ENCODE peak calls at places on chromosomes 6 and 20, in four cellular contexts. W, Z, E and R are unnamed samples.

GRCh38 chr20:33864324-33864963 is 53.3 kb downstream of the CHMP4B start:
- DNase-seq in W (no peak), Z (no peak), E (no peak), R (no peak)

GRCh38 chr6:72647489-72647888 is 25.6 kb downstream of the KCNQ5 start:
- DNase-seq in W (no peak), Z (no peak), E (no peak), R (no peak)

GRCh38 chr20:16544949-16545348 is 28.3 kb downstream of the KIF16B start:
- DNase-seq in W (no peak), Z (no peak), E (no peak), R (no peak)

GRCh38 chr6:154156135-154156948 is 117.3 kb downstream of the OPRM1 start:
- DNase-seq in W (peak; percentile 83), Z (peak; percentile 47), E (peak; percentile 7), R (peak; percentile 49)

GRCh38 chr6:128097019-128097418 is 196.2 kb upstream of the THEMIS start:
- DNase-seq in W (no peak), Z (no peak), E (no peak), R (no peak)

GRCh38 chr20:6162239-6162638 is 39.4 kb upstream of the FERMT1 start:
- DNase-seq in W (no peak), Z (no peak), E (peak; percentile 50), R (peak; percentile 74)

GRCh38 chr6:111761783-111762312 is 111.4 kb downstream of the FYN start:
- DNase-seq in W (no peak), Z (no peak), E (no peak), R (no peak)

GRCh38 chr20:63306673-63307537 is 13.9 kb downstream of the COL20A1 start:
- DNase-seq in W (no peak), Z (no peak), E (no peak), R (no peak)

GRCh38 chr6:118285791-118286190 is 262.3 kb upstream of the PLN start:
- DNase-seq in W (no peak), Z (no peak), E (no peak), R (peak; percentile 26)

GRCh38 chr6:1993049-1993448 is 252.4 kb downstream of the GMDS start:
- DNase-seq in W (no peak), Z (no peak), E (no peak), R (no peak)

GRCh38 chr6:16286151-16286522 is 47.8 kb downstream of the GMPR start:
- DNase-seq in W (peak; percentile 84), Z (no peak), E (peak; percentile 74), R (peak; percentile 58)

GRCh38 chr20:39785252-39785917 is 823.2 kb downstream of the DHX35 start:
- DNase-seq in W (no peak), Z (no peak), E (no peak), R (no peak)

GRCh38 chr6:135426833-135427232 is 70.7 kb downstream of the AHI1 start:
- DNase-seq in W (no peak), Z (no peak), E (no peak), R (no peak)

GRCh38 chr6:37059344-37060194 is 54.1 kb downstream of the FGD2 start:
- DNase-seq in W (peak; percentile 88), Z (no peak), E (peak; percentile 46), R (peak; percentile 97)